ENCODE peak calls at places on chromosomes 1 and 21, in eight cellular contexts. M is HT1080; I is stimulated activated naive B cell treated with anti-CD40 and anti-IgM and Interleukin-4, amounts not matched to agents 10 μg/mL and 1 μg/mL and 100 μg/mL, for 72 hours; E is fibroblast of lung; P is pulmonary artery endothelial cell; F is MCF 10A; L is activated CD4-positive, alpha-beta T cell treated with anti-CD3 and anti-CD28 coated beads for 48 hours; D is retinal pigment epithelial cell. X is an unnamed sample.

GRCh38 chr1:245873883-245874671 is 633.0 kb downstream of the SMYD3 start:
- DNase-seq in E (no peak), P (no peak), D (no peak), F (peak; percentile 34), I (no peak), L (no peak), M (no peak), X (no peak)

GRCh38 chr1:221724931-221725605 is 16.8 kb downstream of the DUSP10 start:
- DNase-seq in L (no peak), I (no peak), E (peak; percentile 79), F (peak; percentile 94), P (no peak), D (no peak), M (no peak), X (no peak)

GRCh38 chr1:15277370-15277769 is 30.3 kb downstream of the FHAD1 start:
- DNase-seq in P (no peak), E (no peak), M (no peak), I (no peak), L (no peak), D (no peak), F (no peak), X (no peak)

GRCh38 chr21:46543306-46543705 is 61.6 kb downstream of the S100B start:
- DNase-seq in P (no peak), F (no peak), D (no peak), M (no peak), E (no peak), I (no peak), L (no peak), X (no peak)

GRCh38 chr21:29818520-29818919 is 121.3 kb downstream of the GRIK1 start:
- DNase-seq in P (no peak), F (no peak), I (no peak), D (no peak), E (no peak), L (no peak), M (no peak), X (no peak)

GRCh38 chr1:39391741-39392679 is 99.4 kb upstream of the BMP8A start:
- DNase-seq in P (peak; percentile 79), D (no peak), M (peak; percentile 92), L (peak; percentile 22), F (peak; percentile 82), E (peak; percentile 81), I (no peak), X (no peak)

GRCh38 chr1:78045850-78046778 is at the start of gene GIPC2:
- DNase-seq in L (peak; percentile 57), E (peak; percentile 34), D (no peak), I (no peak), F (no peak), P (no peak), M (no peak), X (no peak)

GRCh38 chr1:152109231-152109997 is 5.8 kb downstream of the TCHH start:
- DNase-seq in P (no peak), F (peak; percentile 19), E (peak; percentile 10), L (no peak), D (no peak), I (no peak), M (no peak), X (no peak)

GRCh38 chr1:12113433-12114339 is 50.6 kb downstream of the TNFRSF8 start:
- DNase-seq in E (peak; percentile 64), M (no peak), P (no peak), F (peak; percentile 40), D (no peak), I (no peak), L (no peak), X (no peak)

GRCh38 chr1:160460683-160461287 is 60.4 kb downstream of the VANGL2 start:
- DNase-seq in I (peak; percentile 56), D (no peak), F (peak; percentile 12), L (peak; percentile 55), E (no peak), P (no peak), M (peak; percentile 36), X (no peak)

GRCh38 chr21:38883142-38883541 is 77.4 kb downstream of the ETS2 start:
- DNase-seq in P (no peak), E (no peak), D (no peak), M (no peak), F (no peak), L (no peak), I (no peak), X (no peak)

GRCh38 chr1:11188381-11188780 is 774 bp upstream of the ANGPTL7 start:
- DNase-seq in D (no peak), M (no peak), F (peak; percentile 2), L (no peak), I (no peak), P (no peak), E (peak; percentile 38), X (no peak)

GRCh38 chr1:21490774-21491482 is 18.3 kb upstream of the ALPL start:
- DNase-seq in D (no peak), I (no peak), L (peak; percentile 56), M (peak; percentile 71), F (peak; percentile 59), P (peak; percentile 7), E (peak; percentile 63), X (no peak)

GRCh38 chr1:15424981-15425380 is 13.3 kb upstream of the CTRC start:
- DNase-seq in M (no peak), E (no peak), L (no peak), D (no peak), P (no peak), F (no peak), I (no peak), X (no peak)

X was measured in H1.